ENCODE peak calls at places on chromosomes 5 and 9, in seven cellular contexts. J is uterus, W is transverse colon, R is astrocyte, G is right cardiac atrium, H is mucosa of descending colon, O is IMR-90. M is an unnamed sample. For H3K4me1, the result is how much of the 10 kb centered on the place peaks cover.

GRCh38 chr5:113063927-113064326 is 87.3 kb downstream of the DCP2 start:
- DNase-seq in J (no peak), W (no peak), R (no peak), G (no peak), H (no peak), O (no peak), M (no peak)

GRCh38 chr5:86679529-86679928 is 61.8 kb downstream of the COX7C start:
- DNase-seq in J (no peak), W (no peak), R (peak), G (no peak), H (peak), O (peak), M (peak)

GRCh38 chr9:115691686-115692085 is 461.9 kb upstream of the PAPPA start:
- DNase-seq in J (no peak), W (no peak), R (peak), G (no peak), H (no peak), O (peak), M (no peak)

GRCh38 chr9:106920701-106921283 is 57.8 kb downstream of the ZNF462 start:
- DNase-seq in J (no peak), W (peak), R (peak), G (no peak), H (peak), O (peak), M (no peak)

GRCh38 chr5:68093455-68094159 is 121.9 kb upstream of the PIK3R1 start:
- DNase-seq in J (no peak), W (no peak), R (no peak), G (no peak), H (no peak), O (no peak), M (no peak)

GRCh38 chr9:97954550-97954989 is 16.6 kb upstream of the HEMGN start:
- DNase-seq in J (no peak), W (peak), R (peak), G (no peak), H (peak), O (no peak), M (no peak)

GRCh38 chr5:80346055-80346454 is 26.3 kb downstream of the SPZ1 start:
- DNase-seq in J (no peak), W (peak), R (no peak), G (no peak), H (peak), O (no peak), M (no peak)

GRCh38 chr5:40680741-40681350 is 1.1 kb downstream of the PTGER4 start:
- DNase-seq in J (peak), W (peak), R (no peak), G (peak), H (peak), O (no peak), M (peak)

GRCh38 chr9:75451505-75451904 is 363.2 kb downstream of the OSTF1 start:
- DNase-seq in J (peak), W (no peak), R (no peak), G (no peak), H (no peak), O (no peak), M (no peak)

GRCh38 chr5:168583742-168584482 is 4.7 kb upstream of the PANK3 start:
- DNase-seq in J (no peak), W (no peak), R (no peak), G (no peak), H (no peak), O (no peak), M (no peak)

GRCh38 chr5:173238312-173239232 is 3.6 kb upstream of the NKX2-5 start:
- DNase-seq in J (no peak), W (no peak), R (no peak), G (peak), H (no peak), O (no peak), M (no peak)

GRCh38 chr5:172641359-172642045 is 439 bp downstream of the NEURL1B start:
- DNase-seq in J (peak), W (no peak), R (no peak), G (peak), H (peak), O (no peak), M (no peak)

GRCh38 chr9:114811301-114811700 is 5.5 kb upstream of the TNFSF15 start:
- DNase-seq in J (no peak), W (no peak), R (peak), G (no peak), H (peak), O (no peak), M (no peak)

GRCh38 chr9:12784461-12785250 is 9.8 kb downstream of the LURAP1L start:
- DNase-seq in J (no peak), W (peak), R (peak), G (no peak), H (peak), O (peak), M (no peak)

GRCh38 chr5:1830571-1831228 is 29.5 kb downstream of the NDUFS6 start:
- DNase-seq in J (no peak), W (no peak), R (no peak), G (no peak), H (no peak), O (no peak), M (no peak)

GRCh38 chr5:163104496-163104895 is 332.9 kb upstream of the CCNG1 start:
- DNase-seq in J (no peak), W (no peak), R (no peak), G (no peak), H (peak), O (no peak), M (no peak)

GRCh38 chr5:77957-78804 is 13.8 kb upstream of the PLEKHG4B start:
- DNase-seq in J (no peak), W (no peak), R (peak), G (peak), H (no peak), O (peak), M (peak)

GRCh38 chr5:67886761-67887160 is 328.8 kb upstream of the PIK3R1 start:
- DNase-seq in J (no peak), W (no peak), R (no peak), G (no peak), H (no peak), O (no peak), M (no peak)

GRCh38 chr5:178398856-178399722 is 166.5 kb upstream of the PHYKPL start:
- DNase-seq in J (no peak), W (no peak), R (no peak), G (peak), H (no peak), O (no peak), M (no peak)

GRCh38 chr5:42057254-42057690 is 132.2 kb downstream of the FBXO4 start:
- DNase-seq in J (no peak), W (peak), R (no peak), G (peak), H (peak), O (peak), M (peak)

GRCh38 chr5:76867827-76868693 is 18.2 kb downstream of the S100Z start:
- DNase-seq in J (peak), W (peak), R (peak), G (peak), H (peak), O (peak), M (peak)

GRCh38 chr9:86252870-86253269 is 6.6 kb downstream of the C9orf153 start:
- DNase-seq in J (no peak), W (no peak), R (no peak), G (no peak), H (no peak), O (no peak), M (no peak)

GRCh38 chr5:67182406-67182805 is 14.2 kb downstream of the CD180 start:
- DNase-seq in J (peak), W (no peak), R (peak), G (peak), H (no peak), O (peak), M (peak)

GRCh38 chr9:29769019-29769418 is 2195.7 kb upstream of the C9orf72 start:
- DNase-seq in J (no peak), W (no peak), R (no peak), G (no peak), H (no peak), O (no peak), M (no peak)

GRCh38 chr9:109411818-109412352 is 86.2 kb downstream of the PTPN3 start:
- DNase-seq in J (no peak), W (no peak), R (peak), G (no peak), H (no peak), O (peak), M (no peak)

GRCh38 chr5:71770381-71770780 is 51.3 kb downstream of the CARTPT start:
- DNase-seq in J (no peak), W (no peak), R (no peak), G (no peak), H (no peak), O (no peak), M (no peak)

GRCh38 chr9:134789168-134789567 is 91.4 kb upstream of the FCN2 start:
- DNase-seq in J (no peak), W (no peak), R (no peak), G (no peak), H (no peak), O (no peak), M (peak)

GRCh38 chr5:52841114-52841513 is 53.4 kb downstream of the ITGA1 start:
- DNase-seq in J (no peak), W (no peak), R (no peak), G (no peak), H (no peak), O (no peak), M (no peak)

GRCh38 chr5:52842111-52842510 is 54.4 kb downstream of the ITGA1 start:
- DNase-seq in J (no peak), W (no peak), R (no peak), G (no peak), H (no peak), O (no peak), M (no peak)

GRCh38 chr5:52846443-52846842 is 58.7 kb downstream of the ITGA1 start:
- DNase-seq in J (no peak), W (no peak), R (peak), G (no peak), H (no peak), O (peak), M (no peak)

GRCh38 chr5:52840286-52841050 is 52.8 kb downstream of the ITGA1 start:
- DNase-seq in J (peak), W (no peak), R (peak), G (no peak), H (no peak), O (peak), M (peak)

DNA sequence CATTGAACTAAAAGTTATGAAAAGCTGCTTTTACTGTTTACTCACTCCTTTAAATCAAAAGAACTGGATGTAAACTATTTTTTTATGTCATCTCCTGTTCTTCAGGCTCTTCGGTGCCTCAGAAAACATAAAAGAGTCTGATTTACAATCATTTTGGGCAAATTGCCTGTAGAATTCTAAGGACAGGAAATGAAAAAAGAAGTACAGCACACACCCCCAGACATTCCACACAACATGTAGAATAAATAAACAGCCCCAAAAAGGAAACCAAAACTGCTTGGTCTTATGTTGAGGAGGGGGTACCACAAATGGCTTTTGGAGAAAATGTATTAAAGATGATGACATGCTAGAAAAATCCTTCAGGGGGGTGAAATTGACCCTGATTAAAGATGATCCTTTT is 57.2 kb downstream of the ITGA1 start:
- DNase-seq in J (no peak), W (no peak), R (peak), G (no peak), H (no peak), O (peak), M (no peak)
- H3K4me3 ChIP-seq in J (no peak), W (no peak), R (no peak), G (no peak), H (no peak), O (no peak), M (no peak)

DNA sequence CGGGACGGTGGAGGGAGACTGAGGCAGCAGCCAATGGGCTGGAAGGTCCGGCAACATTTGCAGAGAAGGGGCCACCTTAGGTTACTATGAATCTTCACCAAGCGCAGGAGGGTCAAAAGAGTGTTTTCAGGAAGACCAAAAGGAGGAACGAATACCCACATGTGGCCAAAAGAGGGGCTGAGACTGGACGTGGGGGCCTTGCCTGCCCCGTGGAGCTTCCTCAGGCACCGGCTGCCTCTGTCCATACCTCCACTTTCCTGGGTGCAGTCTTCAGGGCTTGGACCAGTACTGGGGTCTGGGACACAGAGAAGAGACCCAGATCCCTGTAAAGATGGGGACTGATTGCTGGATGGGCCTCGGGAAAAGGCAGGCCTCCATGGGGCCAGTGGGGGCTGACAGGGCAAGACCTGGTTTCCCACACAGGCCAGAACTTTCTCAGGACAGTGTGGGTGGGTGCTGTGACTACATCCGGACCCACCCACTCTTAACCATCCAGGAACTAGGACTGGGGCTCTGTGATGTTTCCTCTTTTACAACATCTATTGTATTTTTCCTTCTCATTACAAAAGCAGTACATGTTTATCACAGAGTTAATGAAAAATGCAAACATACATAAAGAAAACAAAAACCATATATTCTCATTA is 294.7 kb downstream of the ZSWIM6 start:
- DNase-seq in J (no peak), W (no peak), R (no peak), G (no peak), H (peak), O (no peak), M (no peak)
- H3K4me1 ChIP-seq in J (under half), W (under half), R (under half), G (under half), H (under half), O (under half), M (under half)

DNA sequence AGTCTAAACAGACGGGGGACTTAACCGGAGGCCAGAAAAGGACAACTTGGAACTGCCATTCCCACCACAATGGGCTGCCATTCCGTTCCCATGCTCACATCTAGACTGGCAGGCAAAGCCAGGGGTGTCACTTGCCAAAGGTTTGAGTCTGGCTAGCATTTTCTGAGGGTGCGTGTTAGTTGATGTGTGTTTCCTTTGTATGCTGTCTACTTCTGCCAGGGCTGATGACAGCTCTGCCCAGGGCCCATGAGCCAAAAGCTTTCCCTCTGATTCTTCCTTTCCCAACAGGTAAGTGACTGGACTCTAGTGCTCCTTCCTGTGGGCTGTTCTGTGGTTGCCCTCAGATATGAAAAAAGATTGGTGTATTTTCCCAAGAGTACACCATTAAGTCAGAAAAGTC is 68.0 kb downstream of the ZNF608 start:
- DNase-seq in J (no peak), W (no peak), R (no peak), G (no peak), H (no peak), O (no peak), M (peak)
- H3K4me3 ChIP-seq in J (no peak), W (no peak), R (no peak), G (no peak), H (no peak), O (no peak), M (no peak)

GRCh38 chr9:122900791-122901190 is 4.4 kb downstream of the RC3H2 start:
- DNase-seq in J (no peak), W (no peak), R (peak), G (no peak), H (no peak), O (peak), M (no peak)

DNA sequence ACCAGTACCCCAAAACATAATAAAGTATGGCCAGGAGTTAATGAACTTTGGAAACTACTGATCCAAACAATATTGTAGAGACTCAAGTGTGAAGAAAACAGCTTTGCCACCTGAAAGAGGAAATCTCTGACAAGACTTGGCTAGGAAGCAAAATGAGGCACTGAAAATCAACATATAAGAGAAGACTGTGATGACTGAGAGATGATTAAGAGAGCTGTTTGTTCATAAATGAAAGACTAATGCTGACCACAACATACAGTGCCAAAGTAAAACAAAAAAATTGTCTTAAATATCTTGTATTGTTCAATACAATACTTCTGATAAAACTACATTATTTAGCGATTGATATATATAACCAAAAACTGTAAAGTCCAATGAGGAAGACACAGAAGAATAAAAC is 7.2 kb downstream of the RC3H2 start:
- DNase-seq in J (no peak), W (no peak), R (peak), G (no peak), H (no peak), O (peak), M (no peak)
- H3K4me1 ChIP-seq in J (under half), W (under half), R (under half), G (under half), H (under half), O (under half), M (half or more)

M was measured in heart right ventricle.